ENCODE peak calls at places on chromosomes 12 and 14, in five cellular contexts. F is K562, S is GM12878, X is SK-N-SH, J is HepG2. V is an unnamed sample.

GRCh38 chr14:90836692-90837063 is 20.4 kb upstream of the TTC7B start:
- DNase-seq in S (no peak), F (no peak), X (no peak), J (no peak), V (no peak)

GRCh38 chr14:87205811-87206210 is 787.2 kb downstream of the GALC start:
- DNase-seq in J (no peak), X (no peak), F (no peak), S (no peak), V (no peak)

GRCh38 chr12:1213205-1213604 is 222.2 kb downstream of the ERC1 start:
- DNase-seq in S (no peak), X (no peak), F (no peak), J (no peak), V (no peak)

GRCh38 chr12:4819654-4820053 is 90.1 kb upstream of the KCNA1 start:
- DNase-seq in F (no peak), J (no peak), S (no peak), X (no peak), V (no peak)

GRCh38 chr12:47397664-47398281 is 308.1 kb downstream of the RPAP3 start:
- DNase-seq in J (peak; percentile 36), S (no peak), X (no peak), F (no peak), V (peak; percentile 34)

GRCh38 chr12:130826151-130826801 is 12.8 kb downstream of the STX2 start:
- DNase-seq in S (no peak), J (peak; percentile 33), F (peak; percentile 87), X (peak; percentile 85), V (no peak)

GRCh38 chr14:101132588-101132987 is 229.1 kb upstream of the RTL1 start:
- DNase-seq in X (no peak), J (no peak), S (no peak), F (no peak), V (no peak)

GRCh38 chr14:58216544-58216943 is 16.6 kb downstream of the ACTR10 start:
- DNase-seq in S (no peak), J (no peak), X (no peak), F (no peak), V (no peak)

GRCh38 chr14:73613046-73613383 is 698 bp downstream of the ACOT6 start:
- DNase-seq in F (no peak), S (no peak), X (no peak), J (no peak), V (no peak)

GRCh38 chr14:68654471-68654941 is 138.4 kb downstream of the ZFP36L1 start:
- DNase-seq in J (no peak), S (no peak), X (peak; percentile 34), F (no peak), V (no peak)

GRCh38 chr14:46653031-46653775 is 1.6 kb upstream of the RPL10L start:
- DNase-seq in S (no peak), X (no peak), J (no peak), F (no peak), V (no peak)

GRCh38 chr12:54035561-54036377 is 2.9 kb downstream of the HOXC5 start:
- DNase-seq in X (peak; percentile 44), S (no peak), J (no peak), F (no peak), V (no peak)

GRCh38 chr14:95196268-95196667 is 38.9 kb upstream of the DICER1 start:
- DNase-seq in S (no peak), F (peak; percentile 35), J (peak; percentile 9), X (no peak), V (peak; percentile 6)

GRCh38 chr14:37546621-37547447 is 48.2 kb downstream of the FOXA1 start:
- DNase-seq in S (no peak), J (peak; percentile 100), X (no peak), F (no peak), V (no peak)

GRCh38 chr14:63180017-63180416 is 24.2 kb upstream of the RHOJ start:
- DNase-seq in X (no peak), J (no peak), S (no peak), F (no peak), V (no peak)

GRCh38 chr14:102823546-102823945 is 46.3 kb downstream of the TRAF3 start:
- DNase-seq in J (no peak), X (no peak), F (no peak), S (no peak), V (no peak)

GRCh38 chr14:67373347-67373746 is 13.2 kb downstream of the EIF2S1 start:
- DNase-seq in S (peak; percentile 15), X (no peak), J (no peak), F (no peak), V (no peak)

GRCh38 chr14:70897475-70897874 is 9.8 kb upstream of the PCNX1 start:
- DNase-seq in S (no peak), X (no peak), F (no peak), J (no peak), V (no peak)

GRCh38 chr12:26614217-26614616 is 218.8 kb downstream of the ITPR2 start:
- DNase-seq in J (no peak), X (peak; percentile 45), S (no peak), F (peak; percentile 21), V (peak; percentile 8)

GRCh38 chr14:29529418-29529817 is 398.2 kb downstream of the PRKD1 start:
- DNase-seq in S (no peak), X (peak; percentile 2), F (peak; percentile 17), J (peak; percentile 17), V (no peak)

DNA sequence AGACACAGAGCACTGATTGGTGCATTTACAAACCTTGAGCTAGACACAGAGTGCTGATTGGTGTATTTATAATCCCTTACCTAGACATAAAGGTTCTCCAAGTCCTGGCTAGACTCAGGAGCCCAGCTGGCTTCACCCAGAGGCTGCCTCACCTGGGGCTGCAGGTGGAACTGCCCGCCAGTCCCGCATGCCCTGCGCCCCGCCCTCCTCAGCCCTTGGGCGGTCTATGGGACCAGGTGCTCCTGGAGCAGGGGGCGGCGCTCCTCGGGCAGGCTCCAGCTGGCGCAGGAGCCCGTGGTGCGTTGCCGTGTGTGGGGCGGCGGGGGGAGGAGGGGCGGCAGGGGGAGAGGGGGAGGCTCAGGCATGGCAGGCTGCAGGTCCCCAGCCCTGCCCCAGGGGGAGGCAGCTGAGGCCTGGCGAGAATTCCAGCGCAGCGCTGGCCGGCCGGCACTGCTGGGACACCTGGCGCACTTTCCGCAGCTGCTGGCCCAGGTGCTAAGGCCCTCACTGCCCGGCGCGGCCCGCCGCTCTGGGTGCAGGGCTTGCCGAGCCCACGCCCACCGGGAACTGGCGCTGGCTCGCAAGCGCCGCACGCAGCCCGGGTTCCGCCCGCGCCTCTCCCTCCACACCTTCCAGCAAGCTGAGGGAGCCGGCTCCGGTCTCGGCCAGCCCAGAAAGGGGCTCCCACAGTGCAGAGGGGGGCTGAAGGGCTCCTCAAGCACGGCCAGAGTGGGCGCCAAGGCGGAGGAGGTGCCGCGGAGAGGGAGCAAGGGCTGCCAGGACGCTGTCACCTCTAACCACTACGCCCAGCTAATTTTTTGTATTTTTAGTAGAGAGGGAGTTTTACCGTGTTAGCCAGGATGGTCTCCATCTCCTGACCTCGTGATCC is 3.1 kb upstream of the SLCO1B3 start:
- DNase-seq in F (no peak), X (no peak), S (no peak), J (no peak), V (no peak)
- TF ChIP-seq ZBTB33 in F (no peak), X (no peak), S (no peak), J (no peak), V (no peak)

GRCh38 chr14:51094282-51094821 is 553 bp downstream of the TRIM9 start:
- DNase-seq in S (no peak), F (no peak), J (no peak), X (peak; percentile 53), V (no peak)

GRCh38 chr14:51096870-51097269 is 2.0 kb upstream of the TRIM9 start:
- DNase-seq in X (no peak), S (no peak), J (no peak), F (no peak), V (no peak)

GRCh38 chr14:51097287-51097686 is 2.4 kb upstream of the TRIM9 start:
- DNase-seq in J (no peak), X (no peak), F (no peak), S (no peak), V (no peak)

GRCh38 chr14:51094901-51095853 is at the start of gene TRIM9:
- DNase-seq in X (peak; percentile 100), J (peak; percentile 81), F (peak; percentile 13), S (peak; percentile 64), V (peak; percentile 95)

GRCh38 chr14:51095854-51096823 is 1.2 kb upstream of the TRIM9 start:
- DNase-seq in S (no peak), J (no peak), X (peak; percentile 31), F (no peak), V (no peak)
- TF ChIP-seq ZBTB33 in S (no peak), J (no peak), X (no peak), F (no peak), V (no peak)

GRCh38 chr12:94429633-94430032 is 30.0 kb downstream of the CEP83 start:
- DNase-seq in X (no peak), F (no peak), S (no peak), J (peak; percentile 23), V (no peak)

GRCh38 chr12:94426049-94426448 is 33.6 kb downstream of the CEP83 start:
- DNase-seq in F (no peak), X (no peak), J (no peak), S (no peak), V (no peak)

GRCh38 chr12:94429191-94429590 is 30.5 kb downstream of the CEP83 start:
- DNase-seq in X (no peak), J (no peak), F (no peak), S (no peak), V (no peak)

GRCh38 chr12:94430304-94430703 is 29.4 kb downstream of the CEP83 start:
- DNase-seq in F (no peak), X (no peak), S (no peak), J (no peak), V (no peak)

DNA sequence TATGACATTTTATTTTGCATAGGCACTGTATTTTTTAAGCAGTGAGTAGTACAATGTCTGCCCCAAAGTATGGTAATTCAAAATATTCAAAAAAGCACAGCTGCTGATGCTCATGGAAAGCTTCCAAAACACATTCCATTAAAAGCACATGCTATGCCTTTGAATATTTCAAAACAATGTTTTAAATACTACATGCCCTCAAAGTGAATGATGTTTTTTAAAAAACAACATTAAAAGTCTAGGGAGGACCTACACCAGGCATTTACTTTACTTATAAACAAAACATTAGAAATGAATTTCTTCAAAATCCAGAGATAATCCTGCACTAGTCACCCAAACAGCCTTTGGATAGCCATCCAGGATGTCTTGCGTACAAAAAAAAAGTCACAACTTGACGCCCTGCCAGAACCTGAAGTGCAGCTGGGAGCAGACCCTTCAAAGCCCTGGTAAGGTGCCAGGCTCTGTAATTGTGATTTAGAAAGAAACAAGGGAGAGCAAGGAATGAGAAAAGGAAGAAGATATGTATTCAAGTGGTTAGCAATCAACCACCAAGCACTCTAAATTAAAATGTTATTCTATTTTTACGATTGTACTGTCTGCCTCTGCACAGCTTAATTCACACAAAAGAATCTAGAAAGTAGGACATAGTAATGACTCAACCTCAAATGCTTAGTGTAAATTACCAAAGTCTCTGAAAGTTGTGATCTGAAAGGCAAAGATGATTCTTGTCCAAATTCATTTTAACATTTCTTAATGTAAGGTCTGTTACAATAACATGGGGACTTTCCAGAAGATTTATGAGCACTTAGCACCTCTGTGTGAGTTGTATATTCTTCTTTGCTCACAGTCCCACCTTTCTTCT is 31.9 kb downstream of the CEP83 start:
- DNase-seq in X (no peak), F (no peak), S (peak; percentile 43), J (no peak), V (no peak)
- TF ChIP-seq ZBTB33 in X (no peak), F (no peak), S (no peak), J (no peak), V (no peak)

DNA sequence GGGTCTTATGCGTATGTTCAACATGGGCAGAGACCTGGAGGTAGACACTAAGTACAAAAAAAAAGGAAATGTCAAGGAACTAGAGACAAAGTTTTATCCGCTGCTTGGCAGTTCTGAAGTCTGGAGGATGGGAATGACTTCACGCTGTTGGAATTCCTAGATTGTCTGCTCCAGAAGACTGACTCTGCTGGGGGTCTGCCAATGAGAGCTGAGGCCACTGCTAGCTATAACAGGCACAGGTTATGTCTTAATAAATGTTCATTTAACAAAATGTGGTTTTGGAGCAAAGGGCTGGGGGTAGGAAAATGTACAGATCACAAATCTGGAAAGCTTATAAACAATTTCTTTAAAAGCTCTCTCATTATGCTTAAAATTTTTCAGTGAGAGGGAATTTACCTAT is 5.9 kb downstream of the RNASE8 start:
- DNase-seq in F (no peak), X (no peak), S (no peak), J (no peak), V (no peak)
- TF ChIP-seq ZBTB33 in F (no peak), X (no peak), S (no peak), J (no peak), V (no peak)